ENCODE peak calls at places on chromosomes 12 and 14, in five cellular contexts. Y is CD4-positive, alpha-beta memory T cell; K is MG63; R is lower lobe of right lung; P is psoas muscle. D is an unnamed sample. For H3K36me3, the result is how much of the 10 kb centered on the place peaks cover.

GRCh38 chr12:75721231-75721641 is 209.8 kb upstream of the KRR1 start:
- DNase-seq in Y (no peak), K (no peak), R (no peak), P (no peak), D (no peak)

GRCh38 chr12:26668847-26669246 is 164.1 kb downstream of the ITPR2 start:
- DNase-seq in Y (no peak), K (no peak), R (no peak), P (no peak), D (no peak)

GRCh38 chr12:12897286-12897685 is 5.9 kb downstream of the GPRC5A start:
- DNase-seq in Y (no peak), K (no peak), R (no peak), P (no peak), D (no peak)

GRCh38 chr12:113293100-113293499 is 41.8 kb downstream of the SLC8B1 start:
- DNase-seq in Y (no peak), K (no peak), R (no peak), P (no peak), D (no peak)

GRCh38 chr12:105076098-105076497 is 8.2 kb downstream of the ALDH1L2 start:
- DNase-seq in Y (no peak), K (no peak), R (no peak), P (no peak), D (peak)

GRCh38 chr12:105142259-105142658 is 34.7 kb downstream of the WASHC4 start:
- DNase-seq in Y (no peak), K (no peak), R (no peak), P (no peak), D (no peak)

GRCh38 chr14:31583043-31583442 is 21.8 kb downstream of the NUBPL start:
- DNase-seq in Y (no peak), K (no peak), R (no peak), P (no peak), D (no peak)

GRCh38 chr12:74647241-74647640 is 109.6 kb downstream of the ATXN7L3B start:
- DNase-seq in Y (no peak), K (no peak), R (no peak), P (no peak), D (no peak)

GRCh38 chr14:105853089-105853906 is 326.9 kb downstream of the TMEM121 start:
- DNase-seq in Y (no peak), K (no peak), R (peak), P (no peak), D (no peak)

GRCh38 chr14:74577948-74578275 is 34.1 kb downstream of the LTBP2 start:
- DNase-seq in Y (no peak), K (no peak), R (no peak), P (no peak), D (no peak)

GRCh38 chr14:36633580-36633979 is 28.1 kb upstream of the PAX9 start:
- DNase-seq in Y (no peak), K (no peak), R (no peak), P (no peak), D (no peak)

GRCh38 chr12:80837342-80837978 is 100.3 kb downstream of the LIN7A start:
- DNase-seq in Y (no peak), K (peak), R (no peak), P (no peak), D (peak)

GRCh38 chr14:34075095-34075744 is 124.3 kb upstream of the EGLN3 start:
- DNase-seq in Y (no peak), K (no peak), R (no peak), P (no peak), D (no peak)

GRCh38 chr12:120106151-120106550 is 10.4 kb downstream of the RAB35 start:
- DNase-seq in Y (no peak), K (no peak), R (no peak), P (no peak), D (no peak)

GRCh38 chr12:112309797-112310196 is 72.4 kb downstream of the HECTD4 start:
- DNase-seq in Y (no peak), K (no peak), R (no peak), P (no peak), D (no peak)

GRCh38 chr14:100648474-100649172 is 61.4 kb upstream of the BEGAIN start:
- DNase-seq in Y (no peak), K (no peak), R (no peak), P (no peak), D (no peak)

GRCh38 chr12:5318874-5319273 is 113.0 kb upstream of the NTF3 start:
- DNase-seq in Y (no peak), K (peak), R (no peak), P (no peak), D (peak)

GRCh38 chr14:81436296-81437138 is 36.4 kb upstream of the STON2 start:
- DNase-seq in Y (peak), K (peak), R (peak), P (peak), D (peak)

GRCh38 chr14:64792871-64793560 is 86.7 kb downstream of the SPTB start:
- DNase-seq in Y (no peak), K (no peak), R (no peak), P (no peak), D (no peak)

GRCh38 chr12:107103097-107103496 is 9.7 kb upstream of the CRY1 start:
- DNase-seq in Y (no peak), K (no peak), R (no peak), P (no peak), D (no peak)

GRCh38 chr14:74535756-74536325 is 42.3 kb downstream of the ISCA2 start:
- DNase-seq in Y (no peak), K (no peak), R (no peak), P (no peak), D (no peak)

GRCh38 chr14:94366146-94366887 is 22.1 kb downstream of the SERPINA1 start:
- DNase-seq in Y (no peak), K (no peak), R (no peak), P (no peak), D (no peak)

GRCh38 chr12:42981379-42981778 is 391.8 kb upstream of the PRICKLE1 start:
- DNase-seq in Y (no peak), K (peak), R (no peak), P (no peak), D (peak)

GRCh38 chr12:63495974-63496373 is 172.3 kb downstream of the DPY19L2 start:
- DNase-seq in Y (no peak), K (no peak), R (no peak), P (no peak), D (no peak)

GRCh38 chr12:2053675-2054070 is 886 bp downstream of the CACNA1C start:
- DNase-seq in Y (no peak), K (no peak), R (no peak), P (peak), D (no peak)

GRCh38 chr12:58757422-58757821 is 162.9 kb downstream of the LRIG3 start:
- DNase-seq in Y (no peak), K (peak), R (no peak), P (no peak), D (peak)

GRCh38 chr14:30108975-30109700 is 181.5 kb upstream of the PRKD1 start:
- DNase-seq in Y (no peak), K (no peak), R (no peak), P (no peak), D (no peak)

GRCh38 chr14:68627868-68628604 is 164.8 kb downstream of the ZFP36L1 start:
- DNase-seq in Y (peak), K (no peak), R (peak), P (no peak), D (no peak)

GRCh38 chr14:95196268-95196667 is 38.9 kb upstream of the DICER1 start:
- DNase-seq in Y (peak), K (no peak), R (no peak), P (no peak), D (no peak)

GRCh38 chr14:100679707-100680438 is 46.8 kb upstream of the DLK1 start:
- DNase-seq in Y (no peak), K (peak), R (no peak), P (peak), D (peak)

GRCh38 chr12:100213016-100213891 is 12.6 kb downstream of the ACTR6 start:
- DNase-seq in Y (no peak), K (no peak), R (no peak), P (no peak), D (no peak)

GRCh38 chr12:100211698-100212097 is 11.1 kb downstream of the ACTR6 start:
- DNase-seq in Y (no peak), K (no peak), R (no peak), P (no peak), D (no peak)

GRCh38 chr12:100215209-100215608 is 14.6 kb downstream of the ACTR6 start:
- DNase-seq in Y (no peak), K (no peak), R (no peak), P (no peak), D (no peak)

GRCh38 chr12:100216337-100216736 is 15.7 kb downstream of the ACTR6 start:
- DNase-seq in Y (no peak), K (no peak), R (no peak), P (no peak), D (no peak)

GRCh38 chr12:100214518-100214917 is 13.9 kb downstream of the ACTR6 start:
- DNase-seq in Y (no peak), K (no peak), R (no peak), P (no peak), D (no peak)
- H3K36me3 ChIP-seq in Y (under half), K (under half), R (half or more), P (half or more), D (under half)

DNA sequence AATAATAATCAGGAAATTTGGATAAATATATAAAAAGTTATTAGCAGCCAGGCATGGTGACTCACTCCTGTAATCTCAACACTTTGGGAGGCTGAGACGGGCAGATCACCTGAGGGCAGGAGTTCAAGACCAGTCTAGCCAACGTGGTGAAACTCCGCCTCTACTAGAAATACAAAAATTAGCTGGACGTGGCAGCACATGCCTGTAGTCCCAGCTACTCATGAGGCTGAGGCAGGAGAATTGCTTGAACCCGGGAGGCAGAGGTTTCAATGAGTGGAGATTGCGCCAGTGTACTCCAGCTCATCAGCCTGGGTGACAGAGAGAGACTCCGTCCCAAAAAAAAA is 64.5 kb downstream of the SYT1 start:
- DNase-seq in Y (no peak), K (no peak), R (no peak), P (no peak), D (no peak)
- H3K36me3 ChIP-seq in Y (under half), K (under half), R (under half), P (under half), D (under half)

GRCh38 chr12:128795530-128796361 is 28.0 kb downstream of the SLC15A4 start:
- DNase-seq in Y (no peak), K (no peak), R (no peak), P (no peak), D (no peak)
- H3K36me3 ChIP-seq in Y (under half), K (half or more), R (half or more), P (half or more), D (under half)

GRCh38 chr14:77113644-77114043 is 15.6 kb downstream of the CIPC start:
- DNase-seq in Y (no peak), K (no peak), R (no peak), P (peak), D (no peak)
- H3K36me3 ChIP-seq in Y (under half), K (under half), R (half or more), P (half or more), D (under half)

GRCh38 chr14:89977668-89978067 is 21.9 kb downstream of the TDP1 start:
- DNase-seq in Y (no peak), K (no peak), R (no peak), P (no peak), D (no peak)
- H3K36me3 ChIP-seq in Y (half or more), K (under half), R (half or more), P (half or more), D (half or more)

GRCh38 chr14:101908795-101909194 is 55.6 kb upstream of the DYNC1H1 start:
- DNase-seq in Y (no peak), K (no peak), R (no peak), P (no peak), D (no peak)
- H3K36me3 ChIP-seq in Y (half or more), K (under half), R (half or more), P (half or more), D (under half)

DNA sequence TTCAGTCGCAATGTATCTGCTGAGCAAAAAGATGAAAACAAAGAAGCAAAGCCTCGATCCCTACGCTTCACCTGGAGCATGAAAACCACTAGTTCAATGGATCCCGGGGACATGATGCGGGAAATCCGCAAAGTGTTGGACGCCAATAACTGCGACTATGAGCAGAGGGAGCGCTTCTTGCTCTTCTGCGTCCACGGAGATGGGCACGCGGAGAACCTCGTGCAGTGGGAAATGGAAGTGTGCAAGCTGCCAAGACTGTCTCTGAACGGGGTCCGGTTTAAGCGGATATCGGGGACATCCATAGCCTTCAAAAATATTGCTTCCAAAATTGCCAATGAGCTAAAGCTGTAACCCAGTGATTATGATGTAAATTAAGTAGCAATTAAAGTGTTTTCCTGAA is 19.8 kb downstream of the CKB start:
- DNase-seq in Y (no peak), K (no peak), R (no peak), P (no peak), D (no peak)
- H3K36me3 ChIP-seq in Y (under half), K (under half), R (half or more), P (half or more), D (half or more)